ENCODE peak calls at places on chromosome 22, in five cellular contexts. W, B, P, T and L are unnamed samples. For H3K9me3, the result is how much of the 10 kb centered on the place peaks cover.

GRCh38 chr22:48431536-48432315 is 1395.9 kb downstream of the BRD1 start:
- DNase-seq in W (no peak), B (no peak), P (no peak), T (no peak), L (no peak)

GRCh38 chr22:21857501-21857914 is 9.9 kb downstream of the MAPK1 start:
- DNase-seq in W (no peak), B (peak), P (no peak), T (no peak), L (no peak)

GRCh38 chr22:46848227-46848626 is 85.8 kb downstream of the TBC1D22A start:
- DNase-seq in W (no peak), B (peak), P (peak), T (no peak), L (no peak)

GRCh38 chr22:43541022-43541421 is 129.2 kb downstream of the MPPED1 start:
- DNase-seq in W (no peak), B (no peak), P (no peak), T (no peak), L (no peak)

GRCh38 chr22:33781396-33781795 is 138.9 kb downstream of the LARGE1 start:
- DNase-seq in W (no peak), B (peak), P (no peak), T (no peak), L (no peak)

GRCh38 chr22:17057959-17058814 is 26.6 kb upstream of the IL17RA start:
- DNase-seq in W (peak), B (peak), P (peak), T (peak), L (peak)

GRCh38 chr22:29268511-29269229 is 602 bp downstream of the EWSR1 start:
- DNase-seq in W (no peak), B (peak), P (peak), T (peak), L (peak)

GRCh38 chr22:46638601-46639431 is 18.6 kb downstream of the GRAMD4 start:
- DNase-seq in W (no peak), B (peak), P (no peak), T (no peak), L (no peak)

GRCh38 chr22:49230194-49230577 is 597.5 kb downstream of the BRD1 start:
- DNase-seq in W (no peak), B (no peak), P (peak), T (peak), L (no peak)

DNA sequence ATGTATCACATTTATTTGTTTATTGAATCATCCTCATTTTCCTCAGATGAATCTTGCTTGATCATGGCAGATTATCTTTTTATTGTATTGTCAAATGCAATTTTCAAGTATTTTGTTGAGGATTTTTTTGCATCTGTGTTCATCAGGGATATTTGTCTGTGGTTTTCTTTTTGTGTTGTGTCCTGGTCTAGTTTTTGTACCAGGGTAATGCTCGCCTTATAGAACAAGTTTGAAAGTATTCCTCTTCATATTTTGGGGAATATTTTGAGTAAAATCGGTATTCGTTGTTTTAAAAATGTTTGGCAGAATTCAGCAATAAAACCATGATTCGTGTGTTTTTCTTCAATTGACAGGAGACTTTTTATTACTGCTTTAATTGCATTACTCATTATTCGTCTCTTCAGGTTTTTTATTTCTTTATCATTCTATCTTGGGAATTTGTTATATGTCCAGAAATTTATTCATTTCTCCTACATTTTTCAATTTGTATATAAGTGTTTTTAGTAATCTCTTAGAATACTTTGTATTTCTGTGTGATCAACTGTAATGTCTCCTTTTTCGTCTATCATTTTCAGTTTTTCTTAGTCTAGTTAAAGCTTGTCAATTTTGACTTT is 113.4 kb upstream of the SERPIND1 start:
- DNase-seq in W (no peak), B (no peak), P (no peak), T (no peak), L (no peak)
- H3K9me3 ChIP-seq in W (under half), B (under half), P (under half), T (under half), L (under half)

GRCh38 chr22:19107730-19108074 is 14.5 kb downstream of the DGCR2 start:
- DNase-seq in W (no peak), B (no peak), P (no peak), T (no peak), L (no peak)

GRCh38 chr22:19108807-19109197 is 13.4 kb downstream of the DGCR2 start:
- DNase-seq in W (no peak), B (no peak), P (no peak), T (no peak), L (no peak)

GRCh38 chr22:19111140-19111539 is 11.1 kb downstream of the DGCR2 start:
- DNase-seq in W (no peak), B (no peak), P (no peak), T (no peak), L (no peak)

GRCh38 chr22:19110064-19110458 is 12.2 kb downstream of the DGCR2 start:
- DNase-seq in W (no peak), B (no peak), P (no peak), T (no peak), L (peak)

DNA sequence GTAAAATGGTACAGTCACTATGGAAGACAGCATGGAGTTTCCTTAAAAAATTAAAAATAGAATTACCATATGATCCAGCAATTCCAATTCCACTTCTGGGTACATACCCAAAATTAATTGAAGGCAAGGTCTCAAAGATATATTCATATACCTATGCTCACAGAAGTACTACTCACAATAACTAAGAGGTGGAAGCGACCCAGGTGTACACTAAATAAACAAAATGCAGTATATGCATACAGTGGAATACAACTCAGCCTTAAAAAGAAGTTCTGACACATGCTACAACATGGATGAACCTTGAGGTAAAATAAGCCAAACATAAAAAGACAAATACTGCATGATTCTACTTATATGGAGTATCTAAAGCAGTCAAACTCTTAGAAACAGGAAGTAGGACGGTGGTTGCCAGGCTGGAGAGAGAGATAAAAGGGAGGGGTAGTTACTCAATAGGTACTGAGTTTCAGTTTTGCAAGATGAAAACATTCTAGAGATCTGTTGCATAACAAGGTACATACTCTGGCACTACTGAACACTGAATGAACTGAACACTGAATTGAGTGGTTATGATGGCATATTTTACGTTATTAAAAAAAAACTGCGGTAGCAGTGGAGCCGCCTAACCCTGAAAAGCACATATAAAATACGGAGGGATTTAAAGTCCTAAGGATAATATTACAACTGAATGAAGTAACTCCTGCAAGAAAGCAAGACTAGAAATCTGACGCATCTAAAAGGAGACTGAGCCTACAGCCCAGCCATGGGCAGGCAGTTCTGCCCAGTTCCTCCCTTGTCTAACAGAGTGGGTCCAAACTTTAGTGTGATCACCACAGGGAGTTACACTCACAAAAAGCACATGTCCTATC is 12.8 kb downstream of the DGCR2 start:
- DNase-seq in W (no peak), B (peak), P (no peak), T (peak), L (peak)
- H3K4me3 ChIP-seq in W (no peak), B (no peak), P (no peak), T (no peak), L (no peak)

GRCh38 chr22:32202161-32202538 is 2.7 kb downstream of the RFPL2 start:
- DNase-seq in W (no peak), B (no peak), P (no peak), T (no peak), L (no peak)

GRCh38 chr22:32204211-32204855 is 540 bp downstream of the RFPL2 start:
- DNase-seq in W (peak), B (no peak), P (peak), T (no peak), L (no peak)

GRCh38 chr22:32203181-32204105 is 1.4 kb downstream of the RFPL2 start:
- DNase-seq in W (peak), B (no peak), P (peak), T (no peak), L (no peak)

GRCh38 chr22:32200752-32201151 is 4.1 kb downstream of the RFPL2 start:
- DNase-seq in W (no peak), B (no peak), P (no peak), T (no peak), L (no peak)

GRCh38 chr22:32202539-32203180 is 2.2 kb downstream of the RFPL2 start:
- DNase-seq in W (peak), B (peak), P (peak), T (no peak), L (no peak)
- H3K9me3 ChIP-seq in W (under half), B (under half), P (under half), T (under half), L (under half)

GRCh38 chr22:38248280-38248679 is 24.5 kb downstream of the TMEM184B start:
- DNase-seq in W (no peak), B (no peak), P (no peak), T (no peak), L (no peak)

GRCh38 chr22:38244106-38244505 is 28.7 kb downstream of the TMEM184B start:
- DNase-seq in W (no peak), B (peak), P (no peak), T (no peak), L (no peak)

GRCh38 chr22:38246692-38247091 is 26.1 kb downstream of the TMEM184B start:
- DNase-seq in W (no peak), B (no peak), P (no peak), T (peak), L (peak)

GRCh38 chr22:38247713-38248112 is 25.1 kb downstream of the TMEM184B start:
- DNase-seq in W (no peak), B (no peak), P (no peak), T (no peak), L (no peak)

DNA sequence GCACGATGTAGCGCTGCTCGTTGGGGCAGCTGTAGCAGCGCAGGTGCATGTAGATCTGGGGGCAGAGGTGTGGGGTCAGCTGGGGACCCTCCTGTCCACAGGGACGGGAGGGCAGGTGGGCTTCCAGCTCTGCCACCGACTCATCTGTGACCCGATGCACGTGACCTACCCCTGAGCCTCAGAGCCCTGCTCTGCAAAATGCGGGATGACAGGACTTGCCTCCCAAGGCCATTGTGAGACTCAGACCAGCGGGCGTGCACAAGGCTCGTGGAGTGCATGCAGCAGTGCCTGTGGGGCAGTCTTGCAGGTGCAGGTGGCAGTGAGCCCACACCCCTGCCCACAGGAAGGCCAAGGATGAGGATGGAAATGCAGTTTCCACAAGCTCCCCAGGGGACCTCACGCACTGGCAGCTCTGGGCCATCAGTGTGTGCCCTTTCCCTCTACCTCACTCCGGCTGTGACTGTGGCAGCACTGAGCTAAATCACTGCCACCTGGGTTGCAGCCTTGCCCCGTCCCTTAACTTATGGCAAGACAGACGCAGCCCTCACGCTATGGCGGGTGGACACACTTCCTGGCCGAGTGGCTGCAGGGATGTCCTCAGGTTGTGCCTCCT is 26.7 kb downstream of the TMEM184B start:
- DNase-seq in W (no peak), B (no peak), P (no peak), T (no peak), L (no peak)
- H3K4me3 ChIP-seq in W (no peak), B (no peak), P (no peak), T (no peak), L (no peak)

DNA sequence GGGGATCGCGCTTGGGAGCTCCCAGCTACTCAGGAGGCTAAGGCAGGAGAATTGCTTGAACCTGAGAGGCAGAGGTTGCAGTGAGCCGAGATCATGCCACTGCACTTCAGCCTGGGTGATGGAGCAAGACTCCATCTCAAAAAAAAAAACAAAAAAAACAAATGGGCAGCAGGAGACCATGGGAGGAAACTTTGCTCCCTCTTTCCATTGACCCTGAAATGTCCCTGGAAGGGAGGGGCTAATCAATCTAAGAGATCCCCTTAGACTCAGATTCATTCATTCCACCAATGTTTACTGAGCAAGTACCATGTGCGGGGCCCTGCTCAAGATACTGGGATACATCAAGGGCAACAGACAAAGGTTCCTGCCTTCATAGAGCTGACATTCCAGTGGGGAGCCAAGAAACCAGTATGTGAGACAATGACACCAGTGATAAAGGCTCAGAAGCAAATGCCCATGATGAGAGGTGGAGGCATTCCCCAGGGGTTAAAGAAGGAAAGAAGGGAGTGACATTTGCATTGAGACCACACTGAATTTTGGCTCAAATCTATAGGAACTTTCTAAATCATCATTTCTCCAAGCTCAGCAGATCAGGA is 37.7 kb upstream of the TFIP11 start:
- DNase-seq in W (no peak), B (no peak), P (no peak), T (no peak), L (no peak)
- H3K9me3 ChIP-seq in W (under half), B (under half), P (under half), T (under half), L (under half)

GRCh38 chr22:23896523-23897186 is 2.5 kb downstream of the MIF start:
- DNase-seq in W (no peak), B (no peak), P (no peak), T (no peak), L (no peak)

GRCh38 chr22:23896166-23896522 is 2.0 kb downstream of the MIF start:
- DNase-seq in W (no peak), B (no peak), P (no peak), T (no peak), L (no peak)

GRCh38 chr22:23897320-23897719 is 3.1 kb downstream of the MIF start:
- DNase-seq in W (no peak), B (no peak), P (no peak), T (no peak), L (no peak)

GRCh38 chr22:23899042-23899745 is 5.0 kb downstream of the MIF start:
- DNase-seq in W (no peak), B (no peak), P (no peak), T (no peak), L (no peak)

GRCh38 chr22:23898006-23898974 is 4.1 kb downstream of the MIF start:
- DNase-seq in W (no peak), B (no peak), P (no peak), T (no peak), L (no peak)
- H3K4me3 ChIP-seq in W (no peak), B (no peak), P (no peak), T (no peak), L (no peak)

GRCh38 chr22:22979121-22979724 is 91.1 kb upstream of the GNAZ start:
- DNase-seq in W (no peak), B (no peak), P (no peak), T (no peak), L (no peak)
- H3K9me3 ChIP-seq in W (under half), B (under half), P (half or more), T (under half), L (under half)